ENCODE peak calls at places on chromosomes 16 and 17, in seven cellular contexts. O is lower leg skin; G is activated T-helper 1 cell treated with anti-CD3 and anti-CD28 coated beads, Interleukin-2, amount 50 U/mL, for 16 hours; T is WTC11; U is fibroblast of the conjunctiva; J is endothelial cell of umbilical vein; Z is cardiac muscle cell. N is an unnamed sample.

GRCh38 chr16:49484454-49484853 is 110.8 kb downstream of the C16orf78 start:
- DNase-seq in O (peak; percentile 93), G (no peak), T (peak; percentile 83), U (no peak), J (no peak), Z (peak; percentile 39), N (no peak)

GRCh38 chr16:117381-118365 is 20.8 kb downstream of the NPRL3 start:
- DNase-seq in O (no peak), G (peak; percentile 14), T (peak; percentile 84), U (peak; percentile 21), J (peak; percentile 48), Z (peak; percentile 58), N (no peak)

GRCh38 chr16:31008154-31008950 is 2.1 kb downstream of the STX1B start:
- DNase-seq in O (no peak), G (no peak), T (no peak), U (no peak), J (no peak), Z (no peak), N (no peak)

GRCh38 chr16:58501242-58502131 is 1.5 kb downstream of the NDRG4 start:
- DNase-seq in O (peak; percentile 57), G (no peak), T (peak; percentile 88), U (no peak), J (no peak), Z (no peak), N (no peak)

GRCh38 chr16:30958164-30959083 is 870 bp downstream of the SETD1A start:
- DNase-seq in O (no peak), G (no peak), T (peak; percentile 70), U (no peak), J (peak; percentile 34), Z (peak; percentile 57), N (no peak)

GRCh38 chr16:70480127-70481105 is 26.0 kb downstream of the FCSK start:
- DNase-seq in O (no peak), G (no peak), T (no peak), U (no peak), J (no peak), Z (no peak), N (no peak)

GRCh38 chr17:74218436-74218835 is 5.1 kb downstream of the TTYH2 start:
- DNase-seq in O (no peak), G (no peak), T (no peak), U (no peak), J (no peak), Z (peak; percentile 56), N (no peak)

GRCh38 chr17:28547623-28548416 is 4.6 kb downstream of the UNC119 start:
- DNase-seq in O (no peak), G (peak; percentile 27), T (peak; percentile 93), U (peak; percentile 48), J (peak; percentile 72), Z (peak; percentile 81), N (no peak)

GRCh38 chr17:19958023-19958422 is 19.6 kb downstream of the AKAP10 start:
- DNase-seq in O (no peak), G (no peak), T (no peak), U (peak; percentile 68), J (peak; percentile 91), Z (peak; percentile 78), N (no peak)

GRCh38 chr17:1787301-1787902 is 25.5 kb downstream of the SERPINF1 start:
- DNase-seq in O (no peak), G (no peak), T (no peak), U (peak; percentile 80), J (peak; percentile 88), Z (peak; percentile 90), N (no peak)

GRCh38 chr16:58661199-58661830 is 23.3 kb downstream of the SLC38A7 start:
- DNase-seq in O (no peak), G (no peak), T (peak; percentile 23), U (peak; percentile 78), J (peak; percentile 81), Z (peak; percentile 87), N (no peak)

GRCh38 chr17:77140878-77141767 is at the start of gene SEC14L1:
- DNase-seq in O (peak; percentile 91), G (no peak), T (peak; percentile 50), U (no peak), J (no peak), Z (peak; percentile 33), N (no peak)

GRCh38 chr17:76427457-76428231 is 25.3 kb downstream of the UBE2O start:
- DNase-seq in O (no peak), G (no peak), T (no peak), U (peak; percentile 37), J (peak; percentile 84), Z (peak; percentile 62), N (no peak)

GRCh38 chr16:79651363-79651762 is 50.8 kb upstream of the MAF start:
- DNase-seq in O (peak; percentile 91), G (no peak), T (no peak), U (no peak), J (no peak), Z (peak; percentile 82), N (no peak)

GRCh38 chr17:68344701-68345136 is 53.4 kb downstream of the ARSG start:
- DNase-seq in O (no peak), G (peak; percentile 35), T (no peak), U (no peak), J (no peak), Z (peak; percentile 39), N (no peak)

GRCh38 chr17:80899402-80900268 is 92.0 kb upstream of the CHMP6 start:
- DNase-seq in O (no peak), G (peak; percentile 62), T (peak; percentile 85), U (no peak), J (peak; percentile 22), Z (peak; percentile 19), N (no peak)

GRCh38 chr17:65593870-65594584 is 32.6 kb upstream of the AXIN2 start:
- DNase-seq in O (no peak), G (no peak), T (no peak), U (no peak), J (no peak), Z (peak; percentile 37), N (no peak)

GRCh38 chr16:1256874-1257322 is 1.0 kb downstream of the TPSD1 start:
- DNase-seq in O (no peak), G (no peak), T (no peak), U (no peak), J (no peak), Z (no peak), N (no peak)

GRCh38 chr16:85157813-85158701 is 45.8 kb upstream of the CIBAR2 start:
- DNase-seq in O (no peak), G (no peak), T (peak; percentile 76), U (no peak), J (no peak), Z (no peak), N (no peak)

GRCh38 chr16:48561960-48562393 is 48.0 kb downstream of the N4BP1 start:
- DNase-seq in O (no peak), G (no peak), T (no peak), U (no peak), J (peak; percentile 58), Z (peak; percentile 31), N (no peak)

GRCh38 chr16:22144520-22144919 is 17.8 kb upstream of the SDR42E2 start:
- DNase-seq in O (no peak), G (no peak), T (no peak), U (no peak), J (no peak), Z (no peak), N (no peak)

GRCh38 chr16:81324808-81325207 is 10.0 kb downstream of the GAN start:
- DNase-seq in O (no peak), G (no peak), T (no peak), U (no peak), J (no peak), Z (no peak), N (no peak)

GRCh38 chr17:34307110-34307509 is 12.1 kb upstream of the CCL8 start:
- DNase-seq in O (peak; percentile 37), G (no peak), T (no peak), U (peak; percentile 52), J (no peak), Z (peak; percentile 87), N (peak; percentile 55)

GRCh38 chr17:78781339-78782304 is at the start of gene CYTH1:
- DNase-seq in O (peak; percentile 93), G (no peak), T (peak; percentile 59), U (no peak), J (peak; percentile 41), Z (peak; percentile 29), N (no peak)

GRCh38 chr16:73771196-73771595 is 525.4 kb upstream of the PSMD7 start:
- DNase-seq in O (no peak), G (no peak), T (no peak), U (no peak), J (no peak), Z (peak; percentile 2), N (no peak)

GRCh38 chr16:85369741-85370528 is 243.2 kb upstream of the GSE1 start:
- DNase-seq in O (peak; percentile 93), G (peak; percentile 22), T (peak; percentile 84), U (no peak), J (no peak), Z (no peak), N (no peak)

GRCh38 chr17:82876602-82877391 is 37.0 kb upstream of the ZNF750 start:
- DNase-seq in O (peak; percentile 94), G (no peak), T (peak; percentile 41), U (peak; percentile 54), J (peak; percentile 79), Z (peak; percentile 81), N (no peak)

N was measured in esophagus muscularis mucosa.